ENCODE peak calls at places on chromosomes 6 and 20, in eight cellular contexts. B, D, X, P, G, E, N and R are unnamed samples.
A peak's percentile ranks its signal among the peaks of the same experiment; 100 is the strongest.

GRCh38 chr6:111722220-111722731 is 116.6 kb upstream of the TRAF3IP2 start:
- DNase-seq in B (no peak), D (no peak), X (peak; percentile 55), P (no peak), G (no peak), E (no peak), N (no peak), R (no peak)

GRCh38 chr6:55980627-55981211 is 105.3 kb upstream of the BMP5 start:
- DNase-seq in B (no peak), D (no peak), X (peak; percentile 68), P (no peak), G (no peak), E (peak; percentile 22), N (no peak), R (peak; percentile 46)

GRCh38 chr20:25219365-25219764 is 23.9 kb downstream of the ENTPD6 start:
- DNase-seq in B (no peak), D (no peak), X (no peak), P (no peak), G (no peak), E (no peak), N (no peak), R (no peak)

GRCh38 chr6:69349776-69350175 is 447.0 kb downstream of the LMBRD1 start:
- DNase-seq in B (peak; percentile 39), D (no peak), X (no peak), P (no peak), G (peak; percentile 57), E (no peak), N (no peak), R (no peak)

GRCh38 chr20:41182296-41183212 is 45.2 kb downstream of the PLCG1 start:
- DNase-seq in B (no peak), D (no peak), X (no peak), P (no peak), G (no peak), E (no peak), N (no peak), R (no peak)

GRCh38 chr6:27066381-27066780 is 181.1 kb upstream of the PRSS16 start:
- DNase-seq in B (no peak), D (no peak), X (no peak), P (no peak), G (no peak), E (no peak), N (no peak), R (no peak)

GRCh38 chr6:16769131-16769985 is 8.1 kb upstream of the ATXN1 start:
- DNase-seq in B (no peak), D (peak; percentile 41), X (peak; percentile 98), P (no peak), G (no peak), E (no peak), N (peak; percentile 72), R (peak; percentile 79)

GRCh38 chr6:119821380-119821779 is 471.8 kb upstream of the MAN1A1 start:
- DNase-seq in B (no peak), D (no peak), X (no peak), P (no peak), G (no peak), E (no peak), N (no peak), R (no peak)

GRCh38 chr6:22880686-22881433 is 311.5 kb downstream of the HDGFL1 start:
- DNase-seq in B (no peak), D (no peak), X (peak; percentile 84), P (no peak), G (no peak), E (no peak), N (no peak), R (peak; percentile 51)

GRCh38 chr20:33372993-33373441 is 28.3 kb downstream of the CDK5RAP1 start:
- DNase-seq in B (no peak), D (no peak), X (peak; percentile 54), P (no peak), G (no peak), E (no peak), N (no peak), R (no peak)

GRCh38 chr6:156857573-156857972 is 80.4 kb downstream of the ARID1B start:
- DNase-seq in B (no peak), D (no peak), X (peak; percentile 44), P (no peak), G (no peak), E (no peak), N (no peak), R (no peak)